ENCODE peak calls at places on chromosomes 12 and 14, in four cellular contexts. B is nephron progenitor cell, X is kidney epithelial cell, H is pancreas. P is an unnamed sample.
A peak's percentile ranks its signal among the peaks of the same experiment; 100 is the strongest.

GRCh38 chr12:124837958-124838803 is 25.5 kb downstream of the SCARB1 start:
- DNase-seq in H (peak; percentile 87), X (peak; percentile 81), B (no peak), P (peak; percentile 97)

GRCh38 chr14:64720190-64720589 is 16.0 kb downstream of the PLEKHG3 start:
- DNase-seq in B (no peak), X (peak; percentile 95), H (peak; percentile 73), P (peak; percentile 59)

GRCh38 chr12:1650954-1651353 is 21.9 kb downstream of the WNT5B start:
- DNase-seq in H (no peak), X (no peak), B (no peak), P (no peak)

GRCh38 chr12:94730846-94731245 is 80.5 kb upstream of the TMCC3 start:
- DNase-seq in B (no peak), H (no peak), X (no peak), P (no peak)

GRCh38 chr12:77947326-77947725 is 116.6 kb downstream of the NAV3 start:
- DNase-seq in X (no peak), B (no peak), H (no peak), P (no peak)

GRCh38 chr12:94262228-94263010 is 114.0 kb downstream of the PLXNC1 start:
- DNase-seq in B (no peak), H (peak; percentile 69), X (peak; percentile 44), P (peak; percentile 96)

GRCh38 chr12:3202734-3203446 is 125.7 kb downstream of the TSPAN9 start:
- DNase-seq in H (no peak), B (peak; percentile 87), X (no peak), P (no peak)

GRCh38 chr12:125124320-125124966 is 59.2 kb downstream of the AACS start:
- DNase-seq in H (peak; percentile 29), B (no peak), X (peak; percentile 2), P (no peak)

GRCh38 chr14:103385994-103386491 is 828 bp downstream of the MARK3 start:
- DNase-seq in X (no peak), B (peak; percentile 51), H (peak; percentile 26), P (no peak)

GRCh38 chr12:12800406-12801180 is 12.6 kb upstream of the DDX47 start:
- DNase-seq in B (no peak), X (no peak), H (no peak), P (no peak)

GRCh38 chr14:64952598-64953309 is 10.2 kb upstream of the GPX2 start:
- DNase-seq in H (no peak), B (no peak), X (no peak), P (no peak)

GRCh38 chr12:75409833-75410232 is 18.9 kb downstream of the GLIPR1L2 start:
- DNase-seq in X (no peak), H (no peak), B (no peak), P (no peak)

GRCh38 chr14:104262515-104263514 is 124.4 kb downstream of the KIF26A start:
- DNase-seq in X (no peak), H (no peak), B (no peak), P (no peak)

GRCh38 chr12:38587594-38587993 is 271.0 kb downstream of the ALG10B start:
- DNase-seq in B (no peak), X (no peak), H (no peak), P (no peak)

GRCh38 chr14:91336093-91336450 is 81.5 kb downstream of the CCDC88C start:
- DNase-seq in X (no peak), H (no peak), B (no peak), P (no peak)

GRCh38 chr14:91339606-91340369 is 77.8 kb downstream of the CCDC88C start:
- DNase-seq in X (no peak), H (no peak), B (peak; percentile 30), P (no peak)

GRCh38 chr14:91339076-91339475 is 78.5 kb downstream of the CCDC88C start:
- DNase-seq in X (no peak), B (no peak), H (no peak), P (no peak)

GRCh38 chr14:91337699-91338335 is 79.8 kb downstream of the CCDC88C start:
- DNase-seq in B (no peak), H (no peak), X (no peak), P (no peak)

GRCh38 chr14:91338369-91338768 is 79.3 kb downstream of the CCDC88C start:
- DNase-seq in B (no peak), X (no peak), H (no peak), P (no peak)
- TF ChIP-seq CTCF in B (no peak), X (no peak), H (no peak), P (no peak)

DNA sequence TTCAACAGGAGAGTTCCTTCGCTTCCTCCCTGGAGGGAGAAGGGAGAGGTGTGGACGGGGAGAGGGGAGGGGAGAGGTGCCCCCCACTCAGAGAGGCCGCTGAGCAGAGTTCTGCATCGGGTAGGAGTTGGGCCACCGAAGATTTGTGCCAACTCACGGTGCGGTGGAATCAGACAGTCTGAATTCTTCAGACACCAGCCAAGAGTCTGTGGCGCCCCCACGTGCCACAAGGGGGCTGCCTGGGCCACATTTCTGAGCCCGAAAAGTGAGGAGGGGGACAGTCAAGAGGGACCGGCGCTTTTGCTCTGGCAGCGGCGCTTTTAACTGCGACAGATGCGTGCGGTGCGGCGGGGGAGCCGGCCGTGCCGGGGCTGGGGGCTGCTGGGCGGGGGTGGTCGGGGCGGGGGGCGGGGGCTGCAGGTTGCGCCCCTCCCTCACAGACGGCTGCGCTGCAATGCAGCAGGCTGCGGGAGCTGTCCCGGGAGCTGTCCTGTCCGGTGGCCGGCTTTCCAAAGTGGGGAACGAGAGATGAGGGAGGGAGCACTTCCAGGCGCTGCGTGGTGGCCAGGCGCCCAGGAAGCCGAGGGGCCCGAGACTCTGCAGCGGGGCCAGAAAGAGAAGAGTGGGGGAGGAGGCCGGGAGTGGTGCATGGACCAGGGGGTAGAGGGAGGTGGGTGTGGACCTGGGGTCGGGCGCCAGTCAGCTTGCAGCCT is 941 bp upstream of the RTL1 start:
- DNase-seq in B (peak; percentile 81), X (no peak), H (no peak), P (no peak)
- TF ChIP-seq CTCF in B (peak; percentile 60), X (peak; percentile 73), H (no peak), P (peak; percentile 44)

DNA sequence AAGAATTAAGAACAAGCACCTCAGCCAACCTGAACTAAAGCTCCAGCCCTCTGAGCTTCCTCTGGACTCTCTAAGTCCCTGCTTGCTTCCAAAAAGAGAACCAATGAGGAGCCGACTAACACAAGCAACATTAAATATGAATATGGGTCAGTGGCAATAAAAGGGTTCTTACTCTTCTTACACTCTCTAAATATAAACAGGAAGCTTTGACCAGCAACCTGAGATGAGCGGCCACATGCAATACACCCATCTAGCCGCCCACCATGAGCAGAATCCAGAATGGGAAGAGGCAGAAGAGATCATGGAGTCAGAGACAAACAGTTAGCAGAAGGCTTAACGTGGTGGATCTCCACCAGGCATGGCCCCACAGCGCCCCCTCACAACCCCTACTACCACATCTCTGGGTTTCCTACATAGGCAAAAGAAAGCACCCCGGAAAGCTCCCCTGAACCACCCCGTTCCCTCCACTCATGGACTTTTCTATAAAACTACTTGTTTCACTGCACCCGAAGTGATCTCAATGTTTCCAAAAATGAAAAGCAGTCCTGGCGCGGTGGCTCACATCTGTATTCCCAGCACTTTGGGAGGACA is 59.4 kb downstream of the TTC7B start:
- DNase-seq in H (no peak), X (no peak), B (no peak), P (no peak)
- TF ChIP-seq CTCF in H (no peak), X (no peak), B (no peak), P (peak; percentile 14)

GRCh38 chr14:26730929-26731618 is 133.2 kb upstream of the NOVA1 start:
- DNase-seq in H (no peak), X (no peak), B (peak; percentile 42), P (no peak)
- TF ChIP-seq CTCF in H (no peak), X (peak; percentile 52), B (peak; percentile 53), P (peak; percentile 60)

GRCh38 chr12:69633061-69633460 is 22.4 kb upstream of the LRRC10 start:
- DNase-seq in H (no peak), X (no peak), B (no peak), P (no peak)

DNA sequence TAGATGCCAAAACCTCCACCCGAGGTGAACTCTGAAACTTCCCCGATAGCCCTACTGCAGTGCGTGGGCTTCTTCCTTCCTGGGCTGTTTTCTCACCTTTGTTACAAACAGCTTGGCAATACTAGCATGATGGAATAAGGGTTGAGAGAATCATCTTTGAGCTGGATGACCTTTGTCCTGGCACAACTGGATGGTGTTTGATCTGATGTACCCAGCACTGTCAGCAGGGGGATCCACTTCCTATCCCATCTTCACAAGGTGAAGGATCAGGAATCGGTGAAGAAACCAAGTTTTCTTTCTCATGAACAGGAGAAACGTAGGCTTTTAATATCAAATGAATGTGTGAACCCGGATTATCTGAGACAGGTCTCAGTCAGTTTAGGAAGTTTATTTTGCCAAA is 19.5 kb upstream of the LRRC10 start:
- DNase-seq in X (no peak), H (no peak), B (no peak), P (no peak)
- TF ChIP-seq CTCF in X (peak; percentile 28), H (no peak), B (peak; percentile 32), P (peak; percentile 40)

DNA sequence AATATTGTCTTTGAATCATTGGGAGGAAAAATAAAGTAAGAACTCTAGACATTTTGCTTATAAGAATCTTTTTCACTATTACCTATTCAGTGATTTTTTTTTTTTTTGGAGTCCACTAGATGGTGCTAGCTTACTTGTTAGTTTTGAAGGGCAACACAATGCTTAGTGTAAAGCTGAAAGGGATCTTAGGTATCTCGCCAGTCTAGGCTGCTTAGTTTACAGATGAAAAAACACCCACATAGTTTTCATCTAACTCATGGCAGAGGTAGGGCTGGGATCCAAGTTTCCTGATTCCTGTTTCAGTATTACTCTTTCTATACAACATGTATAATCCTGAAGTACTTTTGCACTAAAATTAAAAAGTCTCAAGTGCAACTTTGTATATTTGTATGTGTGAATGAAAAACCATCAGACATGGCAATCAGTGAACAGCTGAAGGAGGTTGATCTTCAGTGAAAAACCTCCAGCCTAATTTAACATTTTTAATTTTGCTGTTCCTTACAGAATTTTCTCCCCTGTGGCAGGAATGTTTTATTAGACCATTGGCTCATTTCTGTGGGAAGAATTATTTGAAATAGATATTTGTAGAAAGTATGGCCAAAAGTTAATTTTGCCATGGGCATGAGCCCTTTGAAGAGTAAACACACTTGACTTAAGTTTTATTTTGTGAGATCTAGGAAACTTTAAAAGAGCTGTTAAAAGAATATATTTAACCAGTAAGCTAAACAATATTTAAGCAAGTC is 40.7 kb downstream of the LRRIQ1 start:
- DNase-seq in B (no peak), X (peak; percentile 90), H (no peak), P (peak; percentile 95)
- TF ChIP-seq CTCF in B (peak; percentile 50), X (peak; percentile 55), H (no peak), P (peak; percentile 59)

GRCh38 chr12:10025236-10025635 is 5.2 kb upstream of the CLEC9A start:
- DNase-seq in H (no peak), X (no peak), B (no peak), P (no peak)

GRCh38 chr12:10015450-10015849 is 5.0 kb downstream of the CLEC12B start:
- DNase-seq in B (no peak), H (no peak), X (no peak), P (no peak)

GRCh38 chr12:10016881-10017280 is 6.5 kb downstream of the CLEC12B start:
- DNase-seq in B (no peak), H (no peak), X (no peak), P (peak; percentile 9)

GRCh38 chr12:10018390-10018789 is 8.0 kb downstream of the CLEC12B start:
- DNase-seq in B (no peak), X (no peak), H (no peak), P (no peak)

GRCh38 chr12:10021342-10021741 is 9.1 kb upstream of the CLEC9A start:
- DNase-seq in B (no peak), H (no peak), X (no peak), P (no peak)
- TF ChIP-seq CTCF in B (no peak), H (no peak), X (no peak), P (no peak)

GRCh38 chr14:32675433-32675832 is 263.2 kb upstream of the NPAS3 start:
- DNase-seq in X (no peak), B (no peak), H (no peak), P (no peak)
- TF ChIP-seq CTCF in X (no peak), B (no peak), H (no peak), P (no peak)

GRCh38 chr12:27014859-27015729 is 910 bp upstream of the TM7SF3 start:
- DNase-seq in B (no peak), H (no peak), X (no peak), P (no peak)
- TF ChIP-seq CTCF in B (no peak), H (no peak), X (no peak), P (no peak)